ENCODE peak calls at places on chromosomes 2 and 18, in five cellular contexts. T is tibial artery, E is non-pigmented ciliary epithelial cell, C is T follicular helper cell, V is NCI-H510A. W is an unnamed sample.
A peak's percentile ranks its signal among the peaks of the same experiment; 100 is the strongest.

GRCh38 chr2:109440507-109441156 is 173.1 kb downstream of the SEPTIN10 start:
- DNase-seq in C (no peak), E (no peak), T (no peak), V (no peak), W (no peak)

GRCh38 chr2:20619624-20620024 is 31.3 kb downstream of the HS1BP3 start:
- DNase-seq in T (peak; percentile 31), C (no peak), E (no peak), V (no peak), W (no peak)

GRCh38 chr2:30335981-30336538 is 104.7 kb downstream of the LBH start:
- DNase-seq in T (no peak), E (no peak), V (no peak), C (no peak), W (no peak)

GRCh38 chr2:2683581-2683980 is 352.5 kb upstream of the MYT1L start:
- DNase-seq in V (no peak), E (no peak), C (no peak), T (no peak), W (no peak)

GRCh38 chr2:199273043-199273647 is 184.6 kb downstream of the SATB2 start:
- DNase-seq in T (no peak), V (no peak), E (peak; percentile 58), C (no peak), W (no peak)

GRCh38 chr2:88054300-88055048 is 1.1 kb downstream of the KRCC1 start:
- DNase-seq in T (no peak), V (no peak), C (no peak), E (no peak), W (peak; percentile 30)

GRCh38 chr18:28905509-28905908 is 728.6 kb upstream of the CDH2 start:
- DNase-seq in C (no peak), E (peak; percentile 47), T (no peak), V (no peak), W (no peak)

GRCh38 chr2:4972472-4972871 is 719.7 kb upstream of the SOX11 start:
- DNase-seq in C (no peak), V (no peak), T (no peak), E (no peak), W (no peak)

GRCh38 chr2:70905443-70905842 is 30.3 kb upstream of the ATP6V1B1 start:
- DNase-seq in V (no peak), T (no peak), C (no peak), E (no peak), W (no peak)

GRCh38 chr2:226189061-226189460 is 610.6 kb downstream of the IRS1 start:
- DNase-seq in C (no peak), T (no peak), V (no peak), E (no peak), W (no peak)

GRCh38 chr2:96870631-96871255 is 863 bp upstream of the SEMA4C start:
- DNase-seq in T (peak; percentile 61), C (peak; percentile 55), E (no peak), V (peak; percentile 56), W (no peak)

GRCh38 chr2:161243312-161243711 is 64.9 kb upstream of the PSMD14 start:
- DNase-seq in T (no peak), C (no peak), V (no peak), E (no peak), W (no peak)

GRCh38 chr2:39492095-39492590 is 55.1 kb upstream of the MAP4K3 start:
- DNase-seq in E (peak; percentile 96), T (no peak), V (no peak), C (no peak), W (no peak)

GRCh38 chr2:168030862-168031624 is 216.4 kb downstream of the STK39 start:
- DNase-seq in C (no peak), E (peak; percentile 56), T (no peak), V (no peak), W (no peak)

GRCh38 chr2:234178309-234179030 is 128.0 kb downstream of the SPP2 start:
- DNase-seq in V (no peak), T (no peak), E (no peak), C (no peak), W (no peak)

GRCh38 chr2:18599509-18600254 is 10.3 kb upstream of the NT5C1B start:
- DNase-seq in T (no peak), V (no peak), C (no peak), E (no peak), W (no peak)

GRCh38 chr18:26458526-26459232 is 89.7 kb downstream of the KCTD1 start:
- DNase-seq in T (no peak), E (no peak), V (no peak), C (no peak), W (no peak)

GRCh38 chr2:231172020-231172419 is 26.4 kb upstream of the ARMC9 start:
- DNase-seq in V (no peak), E (no peak), C (no peak), T (no peak), W (no peak)

W was measured in T-helper 2 cell.